ENCODE peak calls at places on chromosomes 2 and 18, in eight cellular contexts. One of them, this sample, is unnamed.

GRCh38 chr2:48734576-48735303 is 20.8 kb downstream of the LHCGR start:
- DNase-seq in NCI-H1092: no peak
- DNase-seq in HL-60: no peak
- DNase-seq in A549: no peak
- DNase-seq in stimulated activated CD4-positive, alpha-beta T cell treated with anti-CD3 and anti-CD28 coated beads, Interleukin-2, amount 100 ng/mL, for 24 hours: no peak
- DNase-seq in GM12892: no peak
- DNase-seq in CMK: no peak
- DNase-seq in ascending aorta: no peak
- DNase-seq in this sample: peak; percentile 57

GRCh38 chr2:3313845-3314375 is 63.7 kb downstream of the EIPR1 start:
- DNase-seq in A549: no peak
- DNase-seq in NCI-H1092: no peak
- DNase-seq in ascending aorta: no peak
- DNase-seq in HL-60: no peak
- DNase-seq in GM12892: no peak
- DNase-seq in stimulated activated CD4-positive, alpha-beta T cell treated with anti-CD3 and anti-CD28 coated beads, Interleukin-2, amount 100 ng/mL, for 24 hours: no peak
- DNase-seq in CMK: no peak
- DNase-seq in this sample: no peak

GRCh38 chr2:131402320-131403049 is 38.5 kb upstream of the RAB6D start:
- DNase-seq in NCI-H1092: no peak
- DNase-seq in GM12892: no peak
- DNase-seq in ascending aorta: no peak
- DNase-seq in HL-60: no peak
- DNase-seq in CMK: no peak
- DNase-seq in stimulated activated CD4-positive, alpha-beta T cell treated with anti-CD3 and anti-CD28 coated beads, Interleukin-2, amount 100 ng/mL, for 24 hours: no peak
- DNase-seq in A549: no peak
- DNase-seq in this sample: no peak

GRCh38 chr2:236974206-236974605 is 111.5 kb upstream of the COPS8 start:
- DNase-seq in CMK: no peak
- DNase-seq in stimulated activated CD4-positive, alpha-beta T cell treated with anti-CD3 and anti-CD28 coated beads, Interleukin-2, amount 100 ng/mL, for 24 hours: no peak
- DNase-seq in A549: no peak
- DNase-seq in NCI-H1092: no peak
- DNase-seq in GM12892: no peak
- DNase-seq in ascending aorta: no peak
- DNase-seq in HL-60: no peak
- DNase-seq in this sample: no peak

GRCh38 chr2:197504512-197504911 is 4.3 kb downstream of the HSPE1 start:
- DNase-seq in GM12892: no peak
- DNase-seq in NCI-H1092: no peak
- DNase-seq in ascending aorta: no peak
- DNase-seq in CMK: no peak
- DNase-seq in A549: no peak
- DNase-seq in HL-60: no peak
- DNase-seq in stimulated activated CD4-positive, alpha-beta T cell treated with anti-CD3 and anti-CD28 coated beads, Interleukin-2, amount 100 ng/mL, for 24 hours: no peak
- DNase-seq in this sample: no peak

GRCh38 chr2:96839288-96839874 is 4.4 kb downstream of the ANKRD23 start:
- DNase-seq in NCI-H1092: no peak
- DNase-seq in stimulated activated CD4-positive, alpha-beta T cell treated with anti-CD3 and anti-CD28 coated beads, Interleukin-2, amount 100 ng/mL, for 24 hours: peak; percentile 81
- DNase-seq in CMK: no peak
- DNase-seq in HL-60: peak; percentile 82
- DNase-seq in GM12892: no peak
- DNase-seq in ascending aorta: no peak
- DNase-seq in A549: no peak
- DNase-seq in this sample: no peak

GRCh38 chr2:226216578-226216977 is 583.0 kb downstream of the IRS1 start:
- DNase-seq in NCI-H1092: no peak
- DNase-seq in ascending aorta: no peak
- DNase-seq in HL-60: no peak
- DNase-seq in GM12892: no peak
- DNase-seq in CMK: no peak
- DNase-seq in stimulated activated CD4-positive, alpha-beta T cell treated with anti-CD3 and anti-CD28 coated beads, Interleukin-2, amount 100 ng/mL, for 24 hours: no peak
- DNase-seq in A549: no peak
- DNase-seq in this sample: no peak

GRCh38 chr2:186980787-186981550 is 132.0 kb upstream of the ZSWIM2 start:
- DNase-seq in NCI-H1092: no peak
- DNase-seq in A549: no peak
- DNase-seq in ascending aorta: no peak
- DNase-seq in HL-60: no peak
- DNase-seq in GM12892: no peak
- DNase-seq in stimulated activated CD4-positive, alpha-beta T cell treated with anti-CD3 and anti-CD28 coated beads, Interleukin-2, amount 100 ng/mL, for 24 hours: no peak
- DNase-seq in CMK: no peak
- DNase-seq in this sample: no peak

GRCh38 chr2:220320326-220320725 is 692.9 kb downstream of the SLC4A3 start:
- DNase-seq in ascending aorta: no peak
- DNase-seq in stimulated activated CD4-positive, alpha-beta T cell treated with anti-CD3 and anti-CD28 coated beads, Interleukin-2, amount 100 ng/mL, for 24 hours: no peak
- DNase-seq in A549: no peak
- DNase-seq in HL-60: no peak
- DNase-seq in GM12892: no peak
- DNase-seq in NCI-H1092: no peak
- DNase-seq in CMK: no peak
- DNase-seq in this sample: peak; percentile 45

GRCh38 chr2:121810959-121811853 is 55.8 kb downstream of the TSN start:
- DNase-seq in NCI-H1092: peak; percentile 29
- DNase-seq in ascending aorta: no peak
- DNase-seq in CMK: peak; percentile 14
- DNase-seq in HL-60: no peak
- DNase-seq in GM12892: no peak
- DNase-seq in stimulated activated CD4-positive, alpha-beta T cell treated with anti-CD3 and anti-CD28 coated beads, Interleukin-2, amount 100 ng/mL, for 24 hours: no peak
- DNase-seq in A549: peak; percentile 53
- DNase-seq in this sample: peak; percentile 82

GRCh38 chr2:181307203-181307991 is 149.8 kb upstream of the ITGA4 start:
- DNase-seq in A549: no peak
- DNase-seq in GM12892: no peak
- DNase-seq in HL-60: no peak
- DNase-seq in CMK: no peak
- DNase-seq in ascending aorta: no peak
- DNase-seq in NCI-H1092: no peak
- DNase-seq in stimulated activated CD4-positive, alpha-beta T cell treated with anti-CD3 and anti-CD28 coated beads, Interleukin-2, amount 100 ng/mL, for 24 hours: no peak
- DNase-seq in this sample: no peak

GRCh38 chr2:191677091-191677645 is 768 bp upstream of the NABP1 start:
- DNase-seq in ascending aorta: no peak
- DNase-seq in A549: peak; percentile 48
- DNase-seq in GM12892: no peak
- DNase-seq in NCI-H1092: no peak
- DNase-seq in CMK: peak; percentile 24
- DNase-seq in stimulated activated CD4-positive, alpha-beta T cell treated with anti-CD3 and anti-CD28 coated beads, Interleukin-2, amount 100 ng/mL, for 24 hours: peak; percentile 48
- DNase-seq in HL-60: no peak
- DNase-seq in this sample: peak; percentile 87

GRCh38 chr2:164150601-164151000 is 414.8 kb upstream of the FIGN start:
- DNase-seq in NCI-H1092: no peak
- DNase-seq in ascending aorta: no peak
- DNase-seq in HL-60: no peak
- DNase-seq in stimulated activated CD4-positive, alpha-beta T cell treated with anti-CD3 and anti-CD28 coated beads, Interleukin-2, amount 100 ng/mL, for 24 hours: no peak
- DNase-seq in CMK: no peak
- DNase-seq in GM12892: no peak
- DNase-seq in A549: no peak
- DNase-seq in this sample: peak; percentile 39

GRCh38 chr2:172772637-172773036 is 37.0 kb downstream of the RAPGEF4 start:
- DNase-seq in A549: peak; percentile 16
- DNase-seq in GM12892: no peak
- DNase-seq in HL-60: no peak
- DNase-seq in stimulated activated CD4-positive, alpha-beta T cell treated with anti-CD3 and anti-CD28 coated beads, Interleukin-2, amount 100 ng/mL, for 24 hours: no peak
- DNase-seq in NCI-H1092: no peak
- DNase-seq in CMK: no peak
- DNase-seq in ascending aorta: no peak
- DNase-seq in this sample: no peak

GRCh38 chr2:128780434-128781080 is 461.9 kb upstream of the HS6ST1 start:
- DNase-seq in A549: no peak
- DNase-seq in GM12892: no peak
- DNase-seq in NCI-H1092: no peak
- DNase-seq in HL-60: no peak
- DNase-seq in CMK: no peak
- DNase-seq in stimulated activated CD4-positive, alpha-beta T cell treated with anti-CD3 and anti-CD28 coated beads, Interleukin-2, amount 100 ng/mL, for 24 hours: no peak
- DNase-seq in ascending aorta: no peak
- DNase-seq in this sample: no peak

GRCh38 chr2:230939691-230940475 is 14.8 kb upstream of the GPR55 start:
- DNase-seq in HL-60: no peak
- DNase-seq in NCI-H1092: no peak
- DNase-seq in stimulated activated CD4-positive, alpha-beta T cell treated with anti-CD3 and anti-CD28 coated beads, Interleukin-2, amount 100 ng/mL, for 24 hours: peak; percentile 15
- DNase-seq in CMK: no peak
- DNase-seq in ascending aorta: no peak
- DNase-seq in GM12892: no peak
- DNase-seq in A549: no peak
- DNase-seq in this sample: no peak

GRCh38 chr2:222054813-222055212 is 244.0 kb downstream of the PAX3 start:
- DNase-seq in NCI-H1092: no peak
- DNase-seq in stimulated activated CD4-positive, alpha-beta T cell treated with anti-CD3 and anti-CD28 coated beads, Interleukin-2, amount 100 ng/mL, for 24 hours: no peak
- DNase-seq in A549: no peak
- DNase-seq in HL-60: no peak
- DNase-seq in CMK: no peak
- DNase-seq in GM12892: no peak
- DNase-seq in ascending aorta: no peak
- DNase-seq in this sample: no peak

GRCh38 chr2:3492951-3493609 is 26.3 kb downstream of the ADI1 start:
- DNase-seq in NCI-H1092: no peak
- DNase-seq in HL-60: no peak
- DNase-seq in CMK: no peak
- DNase-seq in ascending aorta: peak; percentile 77
- DNase-seq in A549: no peak
- DNase-seq in GM12892: no peak
- DNase-seq in stimulated activated CD4-positive, alpha-beta T cell treated with anti-CD3 and anti-CD28 coated beads, Interleukin-2, amount 100 ng/mL, for 24 hours: no peak
- DNase-seq in this sample: peak; percentile 89

GRCh38 chr18:67516432-67517223 is at the start of gene DSEL:
- DNase-seq in HL-60: peak; percentile 71
- DNase-seq in ascending aorta: peak; percentile 79
- DNase-seq in NCI-H1092: peak; percentile 94
- DNase-seq in CMK: peak; percentile 58
- DNase-seq in GM12892: peak; percentile 80
- DNase-seq in A549: peak; percentile 89
- DNase-seq in stimulated activated CD4-positive, alpha-beta T cell treated with anti-CD3 and anti-CD28 coated beads, Interleukin-2, amount 100 ng/mL, for 24 hours: peak; percentile 99
- DNase-seq in this sample: peak; percentile 99

GRCh38 chr2:37232131-37232933 is 874 bp downstream of the NDUFAF7 start:
- DNase-seq in A549: peak; percentile 21
- DNase-seq in stimulated activated CD4-positive, alpha-beta T cell treated with anti-CD3 and anti-CD28 coated beads, Interleukin-2, amount 100 ng/mL, for 24 hours: peak; percentile 30
- DNase-seq in HL-60: no peak
- DNase-seq in ascending aorta: no peak
- DNase-seq in GM12892: peak; percentile 27
- DNase-seq in CMK: no peak
- DNase-seq in NCI-H1092: no peak
- DNase-seq in this sample: no peak

GRCh38 chr2:109466674-109467575 is 146.8 kb downstream of the SEPTIN10 start:
- DNase-seq in CMK: no peak
- DNase-seq in NCI-H1092: no peak
- DNase-seq in HL-60: no peak
- DNase-seq in stimulated activated CD4-positive, alpha-beta T cell treated with anti-CD3 and anti-CD28 coated beads, Interleukin-2, amount 100 ng/mL, for 24 hours: no peak
- DNase-seq in GM12892: no peak
- DNase-seq in A549: peak; percentile 19
- DNase-seq in ascending aorta: no peak
- DNase-seq in this sample: peak; percentile 79

GRCh38 chr18:13934676-13935075 is 19.3 kb upstream of the MC2R start:
- DNase-seq in HL-60: no peak
- DNase-seq in CMK: no peak
- DNase-seq in NCI-H1092: no peak
- DNase-seq in stimulated activated CD4-positive, alpha-beta T cell treated with anti-CD3 and anti-CD28 coated beads, Interleukin-2, amount 100 ng/mL, for 24 hours: no peak
- DNase-seq in A549: no peak
- DNase-seq in GM12892: no peak
- DNase-seq in ascending aorta: no peak
- DNase-seq in this sample: no peak

GRCh38 chr2:238808761-238809160 is 39.1 kb upstream of the TWIST2 start:
- DNase-seq in CMK: no peak
- DNase-seq in HL-60: no peak
- DNase-seq in NCI-H1092: no peak
- DNase-seq in GM12892: no peak
- DNase-seq in stimulated activated CD4-positive, alpha-beta T cell treated with anti-CD3 and anti-CD28 coated beads, Interleukin-2, amount 100 ng/mL, for 24 hours: no peak
- DNase-seq in ascending aorta: no peak
- DNase-seq in A549: peak; percentile 25
- DNase-seq in this sample: no peak

GRCh38 chr2:69917854-69918253 is 2.9 kb downstream of the MXD1 start:
- DNase-seq in ascending aorta: peak; percentile 19
- DNase-seq in NCI-H1092: no peak
- DNase-seq in A549: peak; percentile 45
- DNase-seq in CMK: no peak
- DNase-seq in GM12892: no peak
- DNase-seq in stimulated activated CD4-positive, alpha-beta T cell treated with anti-CD3 and anti-CD28 coated beads, Interleukin-2, amount 100 ng/mL, for 24 hours: no peak
- DNase-seq in HL-60: no peak
- DNase-seq in this sample: peak; percentile 75

GRCh38 chr2:41634686-41635085 is 413.1 kb upstream of the PKDCC start:
- DNase-seq in HL-60: no peak
- DNase-seq in stimulated activated CD4-positive, alpha-beta T cell treated with anti-CD3 and anti-CD28 coated beads, Interleukin-2, amount 100 ng/mL, for 24 hours: no peak
- DNase-seq in A549: no peak
- DNase-seq in GM12892: no peak
- DNase-seq in NCI-H1092: no peak
- DNase-seq in ascending aorta: no peak
- DNase-seq in CMK: no peak
- DNase-seq in this sample: no peak

GRCh38 chr2:3594493-3595281 is at the start of gene COLEC11:
- DNase-seq in A549: no peak
- DNase-seq in CMK: no peak
- DNase-seq in HL-60: no peak
- DNase-seq in stimulated activated CD4-positive, alpha-beta T cell treated with anti-CD3 and anti-CD28 coated beads, Interleukin-2, amount 100 ng/mL, for 24 hours: no peak
- DNase-seq in ascending aorta: no peak
- DNase-seq in NCI-H1092: no peak
- DNase-seq in GM12892: no peak
- DNase-seq in this sample: peak; percentile 28

GRCh38 chr2:212494413-212495020 is 44.1 kb downstream of the ERBB4 start:
- DNase-seq in ascending aorta: no peak
- DNase-seq in CMK: no peak
- DNase-seq in NCI-H1092: no peak
- DNase-seq in A549: no peak
- DNase-seq in HL-60: no peak
- DNase-seq in GM12892: no peak
- DNase-seq in stimulated activated CD4-positive, alpha-beta T cell treated with anti-CD3 and anti-CD28 coated beads, Interleukin-2, amount 100 ng/mL, for 24 hours: no peak
- DNase-seq in this sample: no peak

GRCh38 chr2:182542501-182543258 is 115.8 kb upstream of the PDE1A start:
- DNase-seq in ascending aorta: no peak
- DNase-seq in NCI-H1092: no peak
- DNase-seq in HL-60: no peak
- DNase-seq in stimulated activated CD4-positive, alpha-beta T cell treated with anti-CD3 and anti-CD28 coated beads, Interleukin-2, amount 100 ng/mL, for 24 hours: no peak
- DNase-seq in GM12892: no peak
- DNase-seq in A549: no peak
- DNase-seq in CMK: no peak
- DNase-seq in this sample: peak; percentile 41

GRCh38 chr2:45708501-45708900 is 57.0 kb downstream of the PRKCE start:
- DNase-seq in CMK: no peak
- DNase-seq in A549: no peak
- DNase-seq in NCI-H1092: no peak
- DNase-seq in ascending aorta: no peak
- DNase-seq in GM12892: no peak
- DNase-seq in HL-60: no peak
- DNase-seq in stimulated activated CD4-positive, alpha-beta T cell treated with anti-CD3 and anti-CD28 coated beads, Interleukin-2, amount 100 ng/mL, for 24 hours: no peak
- DNase-seq in this sample: no peak

GRCh38 chr2:207819021-207819687 is 49.4 kb upstream of the FZD5 start:
- DNase-seq in NCI-H1092: no peak
- DNase-seq in A549: no peak
- DNase-seq in HL-60: no peak
- DNase-seq in GM12892: no peak
- DNase-seq in stimulated activated CD4-positive, alpha-beta T cell treated with anti-CD3 and anti-CD28 coated beads, Interleukin-2, amount 100 ng/mL, for 24 hours: no peak
- DNase-seq in ascending aorta: no peak
- DNase-seq in CMK: no peak
- DNase-seq in this sample: no peak

GRCh38 chr2:241935314-241935713 is 65.8 kb downstream of the RTP5 start:
- DNase-seq in HL-60: no peak
- DNase-seq in ascending aorta: no peak
- DNase-seq in GM12892: no peak
- DNase-seq in A549: peak; percentile 18
- DNase-seq in NCI-H1092: no peak
- DNase-seq in CMK: no peak
- DNase-seq in stimulated activated CD4-positive, alpha-beta T cell treated with anti-CD3 and anti-CD28 coated beads, Interleukin-2, amount 100 ng/mL, for 24 hours: no peak
- DNase-seq in this sample: peak; percentile 79

GRCh38 chr2:235149240-235149641 is 197.4 kb downstream of the SH3BP4 start:
- DNase-seq in HL-60: no peak
- DNase-seq in GM12892: no peak
- DNase-seq in NCI-H1092: no peak
- DNase-seq in CMK: no peak
- DNase-seq in ascending aorta: no peak
- DNase-seq in stimulated activated CD4-positive, alpha-beta T cell treated with anti-CD3 and anti-CD28 coated beads, Interleukin-2, amount 100 ng/mL, for 24 hours: no peak
- DNase-seq in A549: no peak
- DNase-seq in this sample: no peak

GRCh38 chr2:120892967-120893667 is 157.4 kb downstream of the GLI2 start:
- DNase-seq in CMK: no peak
- DNase-seq in GM12892: no peak
- DNase-seq in stimulated activated CD4-positive, alpha-beta T cell treated with anti-CD3 and anti-CD28 coated beads, Interleukin-2, amount 100 ng/mL, for 24 hours: no peak
- DNase-seq in A549: no peak
- DNase-seq in NCI-H1092: no peak
- DNase-seq in ascending aorta: no peak
- DNase-seq in HL-60: no peak
- DNase-seq in this sample: peak; percentile 73

GRCh38 chr2:158781562-158781961 is 13.6 kb upstream of the DAPL1 start:
- DNase-seq in CMK: no peak
- DNase-seq in HL-60: no peak
- DNase-seq in ascending aorta: no peak
- DNase-seq in A549: peak; percentile 37
- DNase-seq in stimulated activated CD4-positive, alpha-beta T cell treated with anti-CD3 and anti-CD28 coated beads, Interleukin-2, amount 100 ng/mL, for 24 hours: no peak
- DNase-seq in GM12892: no peak
- DNase-seq in NCI-H1092: no peak
- DNase-seq in this sample: peak; percentile 89